ENCODE peak calls at places on chromosomes 2 and 18, in five cellular contexts. Q, O, C, F and U are unnamed samples.

GRCh38 chr2:156334496-156335478 is 2.3 kb upstream of the NR4A2 start:
- DNase-seq in Q (no peak), O (peak), C (no peak), F (peak), U (no peak)

GRCh38 chr2:160306985-160307384 is 106.9 kb upstream of the ITGB6 start:
- DNase-seq in Q (no peak), O (no peak), C (no peak), F (no peak), U (no peak)

GRCh38 chr2:45342-46130 is 769 bp downstream of the FAM110C start:
- DNase-seq in Q (no peak), O (no peak), C (peak), F (no peak), U (no peak)

GRCh38 chr2:173652731-173653426 is 298.2 kb downstream of the CDCA7 start:
- DNase-seq in Q (no peak), O (peak), C (no peak), F (no peak), U (no peak)

GRCh38 chr2:67526283-67526682 is 129.2 kb downstream of the ETAA1 start:
- DNase-seq in Q (no peak), O (no peak), C (no peak), F (no peak), U (no peak)

GRCh38 chr2:120486946-120487345 is 141.0 kb downstream of the INHBB start:
- DNase-seq in Q (no peak), O (peak), C (no peak), F (peak), U (no peak)

GRCh38 chr2:11625671-11626070 is 44.3 kb downstream of the NTSR2 start:
- DNase-seq in Q (no peak), O (no peak), C (no peak), F (no peak), U (no peak)

GRCh38 chr18:80166240-80166639 is 57.2 kb downstream of the ADNP2 start:
- DNase-seq in Q (no peak), O (no peak), C (no peak), F (no peak), U (no peak)

GRCh38 chr18:54830260-54830659 is 2.0 kb downstream of the RAB27B start:
- DNase-seq in Q (no peak), O (no peak), C (no peak), F (no peak), U (no peak)

GRCh38 chr18:9835796-9836195 is 50.0 kb upstream of the TXNDC2 start:
- DNase-seq in Q (no peak), O (no peak), C (no peak), F (no peak), U (no peak)

GRCh38 chr2:73202156-73203054 is at the start of gene NOTO:
- DNase-seq in Q (no peak), O (no peak), C (no peak), F (no peak), U (no peak)

GRCh38 chr2:147224070-147224469 is 620.8 kb upstream of the ACVR2A start:
- DNase-seq in Q (no peak), O (no peak), C (no peak), F (no peak), U (no peak)

GRCh38 chr2:42954227-42954962 is 162.0 kb upstream of the HAAO start:
- DNase-seq in Q (no peak), O (peak), C (no peak), F (no peak), U (no peak)

GRCh38 chr18:7575465-7576026 is 8.4 kb downstream of the PTPRM start:
- DNase-seq in Q (no peak), O (no peak), C (no peak), F (no peak), U (no peak)

GRCh38 chr2:218129756-218130155 is 3.9 kb downstream of the CXCR2 start:
- DNase-seq in Q (no peak), O (no peak), C (no peak), F (no peak), U (no peak)

GRCh38 chr2:199471443-199472057 is 13.8 kb upstream of the SATB2 start:
- DNase-seq in Q (no peak), O (peak), C (no peak), F (peak), U (no peak)

GRCh38 chr18:63850010-63850409 is 37.5 kb upstream of the SERPINB2 start:
- DNase-seq in Q (peak), O (peak), C (no peak), F (no peak), U (no peak)
- TF ChIP-seq TAF1 in Q (no peak), O (no peak), C (no peak), F (no peak), U (no peak)

GRCh38 chr2:136128905-136129304 is 11.0 kb upstream of the CXCR4 start:
- DNase-seq in Q (no peak), O (peak), C (no peak), F (no peak), U (no peak)

GRCh38 chr2:136131484-136131960 is 13.6 kb upstream of the CXCR4 start:
- DNase-seq in Q (no peak), O (no peak), C (no peak), F (no peak), U (no peak)

GRCh38 chr2:136130511-136130910 is 12.6 kb upstream of the CXCR4 start:
- DNase-seq in Q (no peak), O (no peak), C (no peak), F (no peak), U (no peak)

GRCh38 chr2:136130045-136130444 is 12.1 kb upstream of the CXCR4 start:
- DNase-seq in Q (no peak), O (no peak), C (no peak), F (no peak), U (no peak)

DNA sequence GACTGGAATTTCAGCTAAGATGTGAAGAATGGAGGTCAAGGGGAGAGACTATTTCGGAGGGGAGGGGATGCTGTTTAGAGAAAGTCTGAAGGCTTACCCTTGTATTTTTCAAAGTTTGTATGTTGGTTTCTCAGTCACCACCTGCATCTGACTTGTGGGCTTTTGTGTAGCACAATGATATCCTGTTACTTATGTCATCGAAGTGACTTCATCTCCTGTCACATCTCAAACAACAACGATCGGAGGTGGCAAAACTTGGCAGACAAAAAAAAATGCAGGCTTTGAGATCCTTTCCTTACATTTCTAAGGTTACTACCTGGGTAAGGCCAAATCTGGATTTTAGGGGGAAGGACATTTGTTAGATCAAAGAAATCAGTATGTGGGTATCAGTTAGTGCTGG is 11.7 kb upstream of the CXCR4 start:
- DNase-seq in Q (no peak), O (no peak), C (no peak), F (no peak), U (no peak)
- TF ChIP-seq POLR2AphosphoS5 in Q (no peak), O (no peak), C (no peak), F (no peak), U (no peak)

DNA sequence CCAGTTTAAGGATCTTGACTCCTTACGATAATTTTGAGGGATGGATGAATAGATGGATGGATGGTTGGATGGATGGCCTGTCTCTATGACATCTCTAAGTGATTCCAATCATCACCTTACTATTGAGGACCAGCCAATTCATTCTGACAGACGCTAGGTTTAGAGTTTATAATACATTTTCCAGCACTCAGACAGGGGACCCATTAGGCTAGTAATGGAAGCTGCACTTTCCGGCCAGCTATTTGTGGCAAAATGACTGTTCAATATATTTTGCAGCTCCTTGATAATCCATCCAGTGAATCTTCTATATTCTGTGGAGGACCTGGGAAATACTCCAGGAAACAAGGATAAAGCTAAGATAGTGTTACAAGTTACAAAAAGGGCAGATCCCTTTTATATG is 262.9 kb downstream of the TDRD15 start:
- DNase-seq in Q (no peak), O (no peak), C (no peak), F (no peak), U (no peak)
- TF ChIP-seq POLR2A in Q (no peak), O (no peak), C (no peak), F (no peak), U (no peak)

DNA sequence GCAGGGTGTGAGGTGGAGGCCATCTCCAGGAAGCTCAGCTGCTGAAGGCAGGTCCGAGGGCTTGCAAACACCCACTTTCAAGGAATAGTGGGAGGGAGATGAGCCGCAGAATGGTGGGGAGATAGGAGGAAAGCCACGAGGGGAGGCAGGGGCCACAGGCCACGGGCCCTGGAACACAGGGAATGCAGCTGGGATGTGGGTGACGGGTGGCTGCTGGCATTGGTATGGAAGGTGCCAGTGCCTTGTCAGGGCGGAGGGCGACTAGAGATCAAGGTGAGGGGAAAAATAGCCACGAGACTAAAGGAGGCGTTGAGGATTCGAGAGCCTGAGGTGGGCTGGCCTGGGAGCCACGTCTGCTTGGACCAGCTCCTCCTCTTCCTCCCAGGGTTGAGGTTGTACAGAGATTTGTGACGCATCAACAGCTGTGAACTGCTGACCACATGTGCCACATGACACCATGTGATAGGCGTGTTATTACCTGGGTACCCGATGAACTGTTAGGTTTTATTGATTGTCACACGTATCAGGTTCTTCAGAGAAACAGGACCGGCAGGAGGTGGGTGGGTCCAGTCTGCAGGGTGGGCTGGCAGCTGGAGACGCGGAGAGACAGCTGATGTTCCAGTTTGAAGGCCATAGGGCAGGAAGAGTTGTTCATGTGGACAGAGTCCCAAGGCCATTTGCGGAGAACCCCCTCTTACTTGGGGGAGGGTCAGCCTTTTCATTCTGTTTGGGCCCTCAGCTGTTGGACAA is 9.9 kb downstream of the IMPA2 start:
- DNase-seq in Q (no peak), O (no peak), C (no peak), F (no peak), U (no peak)
- TF ChIP-seq TAF1 in Q (no peak), O (no peak), C (no peak), F (no peak), U (no peak)

GRCh38 chr2:176093889-176094232 is 1.3 kb downstream of the HOXD13 start:
- DNase-seq in Q (no peak), O (no peak), C (no peak), F (no peak), U (no peak)

GRCh38 chr2:176090870-176091269 is 1.7 kb upstream of the HOXD13 start:
- DNase-seq in Q (no peak), O (no peak), C (no peak), F (no peak), U (no peak)

GRCh38 chr2:176093145-176093888 is 796 bp downstream of the HOXD13 start:
- DNase-seq in Q (no peak), O (no peak), C (no peak), F (no peak), U (no peak)

GRCh38 chr2:176091329-176092258 is 927 bp upstream of the HOXD13 start:
- DNase-seq in Q (no peak), O (no peak), C (no peak), F (no peak), U (no peak)

DNA sequence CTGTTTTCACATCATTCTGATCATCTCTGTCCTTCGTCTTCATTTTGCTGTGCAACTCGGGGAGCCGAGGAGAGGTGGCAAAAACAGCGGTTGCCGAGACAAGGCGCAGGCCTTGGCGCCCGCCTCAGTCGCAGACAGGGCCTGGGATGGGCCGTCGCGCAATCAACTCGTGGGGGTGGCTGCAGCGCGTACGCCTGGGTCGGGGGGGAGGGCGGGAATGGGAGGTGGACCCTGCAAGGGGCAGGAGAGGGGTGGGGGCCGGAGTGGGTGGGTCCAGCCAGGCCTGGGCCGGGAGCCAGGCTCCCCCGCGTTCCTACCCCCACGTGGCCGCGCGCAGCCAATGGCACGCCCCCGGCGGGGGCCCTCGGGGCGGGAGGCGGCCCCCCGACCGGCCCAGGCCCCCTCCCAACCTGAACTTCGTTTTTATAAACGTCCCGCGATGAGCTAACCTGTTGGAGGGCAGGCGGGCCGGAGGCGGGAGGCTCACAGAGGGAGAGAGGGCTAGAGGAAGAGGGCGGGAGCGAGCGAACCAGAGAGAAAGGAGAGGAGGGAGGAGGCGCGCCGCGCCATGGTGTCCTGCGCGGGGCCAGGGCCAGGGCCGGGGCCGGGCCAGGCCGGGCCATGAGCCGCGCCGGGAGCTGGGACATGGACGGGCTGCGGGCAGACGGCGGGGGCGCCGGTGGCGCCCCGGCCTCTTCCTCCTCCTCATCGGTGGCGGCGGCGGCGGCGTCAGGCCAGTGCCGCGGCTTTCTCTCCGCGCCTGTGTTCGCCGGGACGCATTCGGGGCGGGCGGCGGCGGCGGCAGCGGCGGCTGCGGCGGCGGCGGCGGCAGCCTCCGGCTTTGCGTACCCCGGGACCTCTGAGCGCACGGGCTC is at the start of gene HOXD13:
- DNase-seq in Q (no peak), O (no peak), C (no peak), F (peak), U (no peak)
- TF ChIP-seq POLR2AphosphoS5 in Q (no peak), O (no peak), C (no peak), F (no peak), U (no peak)